ENCODE peak calls at places on chromosome 6, in eight cellular contexts. S is DMS153, O is hypothalamus, B is mammary epithelial cell, P is HT1080, L is COR-L47, R is GM12891, C is HEK293T. E is an unnamed sample.

GRCh38 chr6:4906942-4907300 is 96.9 kb downstream of the RPP40 start:
- DNase-seq in S (no peak), O (no peak), B (no peak), P (no peak), L (no peak), R (no peak), C (no peak), E (no peak)

GRCh38 chr6:30749554-30750378 is 5.4 kb upstream of the IER3 start:
- DNase-seq in S (no peak), O (no peak), B (peak), P (peak), L (no peak), R (no peak), C (no peak), E (no peak)

GRCh38 chr6:167532410-167533294 is 207.8 kb downstream of the TTLL2 start:
- DNase-seq in S (no peak), O (no peak), B (no peak), P (peak), L (no peak), R (no peak), C (no peak), E (no peak)

GRCh38 chr6:159931112-159931511 is 37.8 kb upstream of the IGF2R start:
- DNase-seq in S (no peak), O (no peak), B (no peak), P (no peak), L (no peak), R (no peak), C (no peak), E (no peak)

GRCh38 chr6:27669278-27669797 is 196.4 kb upstream of the ZNF184 start:
- DNase-seq in S (no peak), O (no peak), B (peak), P (no peak), L (no peak), R (no peak), C (no peak), E (peak)

GRCh38 chr6:20400476-20401402 is 940 bp upstream of the E2F3 start:
- DNase-seq in S (no peak), O (peak), B (peak), P (peak), L (peak), R (no peak), C (peak), E (peak)

GRCh38 chr6:30898750-30899360 is 9.2 kb upstream of the GTF2H4 start:
- DNase-seq in S (no peak), O (no peak), B (no peak), P (no peak), L (no peak), R (no peak), C (no peak), E (no peak)

GRCh38 chr6:155273438-155273837 is 9.6 kb downstream of the CLDN20 start:
- DNase-seq in S (no peak), O (no peak), B (peak), P (peak), L (no peak), R (no peak), C (no peak), E (no peak)

GRCh38 chr6:160348552-160349441 is 619 bp downstream of the SLC22A3 start:
- DNase-seq in S (no peak), O (peak), B (peak), P (no peak), L (no peak), R (peak), C (no peak), E (peak)

GRCh38 chr6:36357872-36358234 is 21.2 kb upstream of the BNIP5 start:
- DNase-seq in S (no peak), O (no peak), B (no peak), P (no peak), L (no peak), R (no peak), C (no peak), E (no peak)

GRCh38 chr6:45609141-45609638 is 231.5 kb upstream of the SUPT3H start:
- DNase-seq in S (no peak), O (no peak), B (no peak), P (peak), L (no peak), R (no peak), C (no peak), E (no peak)

GRCh38 chr6:17602888-17603287 is 2.8 kb downstream of the FAM8A1 start:
- DNase-seq in S (no peak), O (no peak), B (peak), P (no peak), L (no peak), R (no peak), C (no peak), E (no peak)

GRCh38 chr6:163897030-163897429 is 482.5 kb downstream of the QKI start:
- DNase-seq in S (no peak), O (no peak), B (no peak), P (peak), L (no peak), R (no peak), C (no peak), E (no peak)

GRCh38 chr6:38773338-38773737 is 58.2 kb downstream of the DNAH8 start:
- DNase-seq in S (no peak), O (no peak), B (peak), P (peak), L (no peak), R (no peak), C (peak), E (no peak)

GRCh38 chr6:53011993-53012392 is 16.9 kb upstream of the GSTA4 start:
- DNase-seq in S (no peak), O (no peak), B (no peak), P (no peak), L (no peak), R (no peak), C (no peak), E (no peak)

GRCh38 chr6:117440558-117441525 is 15.1 kb upstream of the ROS1 start:
- DNase-seq in S (no peak), O (no peak), B (peak), P (peak), L (no peak), R (no peak), C (no peak), E (no peak)

GRCh38 chr6:93927731-93928130 is 508.4 kb upstream of the EPHA7 start:
- DNase-seq in S (no peak), O (no peak), B (no peak), P (no peak), L (no peak), R (no peak), C (no peak), E (no peak)

GRCh38 chr6:3851839-3852238 is 2.7 kb downstream of the FAM50B start:
- DNase-seq in S (no peak), O (no peak), B (no peak), P (no peak), L (no peak), R (no peak), C (no peak), E (no peak)

GRCh38 chr6:23842760-23843159 is 283.3 kb upstream of the NRSN1 start:
- DNase-seq in S (no peak), O (no peak), B (no peak), P (no peak), L (no peak), R (no peak), C (no peak), E (no peak)

GRCh38 chr6:88208736-88209135 is 42.6 kb upstream of the CNR1 start:
- DNase-seq in S (no peak), O (no peak), B (no peak), P (no peak), L (no peak), R (no peak), C (no peak), E (no peak)

GRCh38 chr6:92588126-92588525 is 831.2 kb downstream of the EPHA7 start:
- DNase-seq in S (no peak), O (no peak), B (no peak), P (no peak), L (no peak), R (no peak), C (no peak), E (no peak)

GRCh38 chr6:24832794-24833193 is 34.1 kb upstream of the ARMH2 start:
- DNase-seq in S (no peak), O (no peak), B (no peak), P (no peak), L (no peak), R (no peak), C (no peak), E (no peak)

GRCh38 chr6:89145461-89145961 is 344 bp upstream of the PM20D2 start:
- DNase-seq in S (peak), O (no peak), B (peak), P (no peak), L (peak), R (peak), C (peak), E (peak)

GRCh38 chr6:13397359-13398080 is 69.2 kb upstream of the TBC1D7 start:
- DNase-seq in S (no peak), O (no peak), B (no peak), P (no peak), L (no peak), R (peak), C (no peak), E (no peak)

GRCh38 chr6:41214559-41215238 is 13.4 kb upstream of the TREML4 start:
- DNase-seq in S (no peak), O (no peak), B (peak), P (no peak), L (no peak), R (no peak), C (no peak), E (no peak)

GRCh38 chr6:169857343-169858292 is 106.2 kb downstream of the ERMARD start:
- DNase-seq in S (no peak), O (no peak), B (no peak), P (no peak), L (no peak), R (no peak), C (no peak), E (no peak)

GRCh38 chr6:144285798-144286502 is 815 bp downstream of the UTRN start:
- DNase-seq in S (no peak), O (peak), B (peak), P (peak), L (no peak), R (peak), C (peak), E (peak)

GRCh38 chr6:127737009-127737486 is 160.1 kb downstream of the C6orf58 start:
- DNase-seq in S (peak), O (no peak), B (peak), P (peak), L (peak), R (peak), C (peak), E (peak)

GRCh38 chr6:56374841-56375369 is 127.5 kb upstream of the COL21A1 start:
- DNase-seq in S (no peak), O (no peak), B (peak), P (no peak), L (no peak), R (no peak), C (no peak), E (no peak)

GRCh38 chr6:88360203-88360797 is 194.2 kb upstream of the CNR1 start:
- DNase-seq in S (no peak), O (no peak), B (peak), P (peak), L (no peak), R (no peak), C (no peak), E (no peak)

GRCh38 chr6:89321571-89321970 is 6.5 kb upstream of the GABRR2 start:
- DNase-seq in S (no peak), O (no peak), B (no peak), P (no peak), L (no peak), R (no peak), C (no peak), E (no peak)